ENCODE peak calls at places on chromosomes 1 and 21, in six cellular contexts. Y is Calu3, M is AG04450, I is HFF-Myc, X is MM.1S, R is left ventricle myocardium inferior. A is an unnamed sample.

GRCh38 chr1:118185083-118185899 is at the start of gene SPAG17:
- DNase-seq in X (no peak), I (peak), R (peak), M (no peak), Y (peak), A (peak)

GRCh38 chr1:10867138-10867721 is 70.8 kb upstream of the CASZ1 start:
- DNase-seq in R (peak), X (peak), I (no peak), Y (peak), M (no peak), A (no peak)

GRCh38 chr1:65793359-65793732 is 651 bp downstream of the PDE4B start:
- DNase-seq in R (peak), I (no peak), Y (no peak), X (no peak), M (no peak), A (peak)

GRCh38 chr21:41152149-41152548 is 15.8 kb upstream of the BACE2 start:
- DNase-seq in X (no peak), R (no peak), M (no peak), I (no peak), Y (no peak), A (no peak)

GRCh38 chr1:76705560-76705959 is 161.7 kb upstream of the ST6GALNAC5 start:
- DNase-seq in R (no peak), Y (no peak), M (no peak), I (no peak), X (no peak), A (no peak)

GRCh38 chr21:42707207-42707830 is 53.9 kb downstream of the PDE9A start:
- DNase-seq in Y (no peak), I (no peak), M (no peak), X (no peak), R (no peak), A (no peak)

GRCh38 chr1:226994357-226995063 is 54.4 kb downstream of the COQ8A start:
- DNase-seq in Y (no peak), X (no peak), I (no peak), M (no peak), R (no peak), A (no peak)

GRCh38 chr1:7046314-7046713 is 261.1 kb downstream of the CAMTA1 start:
- DNase-seq in M (peak), X (no peak), I (peak), Y (peak), R (no peak), A (no peak)

GRCh38 chr1:93177991-93178390 is 2.2 kb downstream of the TMED5 start:
- DNase-seq in X (no peak), R (no peak), I (no peak), M (no peak), Y (no peak), A (no peak)

GRCh38 chr1:46077669-46078068 is 54.8 kb downstream of the PIK3R3 start:
- DNase-seq in R (no peak), M (no peak), Y (no peak), X (no peak), I (no peak), A (no peak)

GRCh38 chr1:248703674-248704073 is 1.1 kb upstream of the OR14I1 start:
- DNase-seq in X (peak), R (no peak), M (no peak), Y (no peak), I (no peak), A (no peak)
- TF ChIP-seq CTCF in X (peak), R (peak), M (no peak), Y (no peak), I (no peak), A (no peak)

GRCh38 chr21:26909972-26910371 is 56.9 kb downstream of the ADAMTS5 start:
- DNase-seq in M (no peak), X (no peak), R (no peak), Y (no peak), I (no peak), A (no peak)
- TF ChIP-seq CTCF in M (peak), X (no peak), R (peak), Y (no peak), I (peak), A (no peak)

GRCh38 chr1:188672153-188672552 is 1805.5 kb downstream of the BRINP3 start:
- DNase-seq in R (no peak), X (no peak), Y (no peak), M (no peak), I (no peak), A (no peak)

GRCh38 chr1:188670837-188671236 is 1806.8 kb downstream of the BRINP3 start:
- DNase-seq in R (no peak), I (no peak), X (no peak), M (no peak), Y (peak), A (no peak)

GRCh38 chr1:188665477-188665876 is 1812.2 kb downstream of the BRINP3 start:
- DNase-seq in X (no peak), Y (no peak), M (no peak), R (no peak), I (no peak), A (no peak)

GRCh38 chr1:188669715-188670114 is 1807.9 kb downstream of the BRINP3 start:
- DNase-seq in X (no peak), R (no peak), Y (no peak), M (peak), I (no peak), A (no peak)

GRCh38 chr1:188668083-188668482 is 1809.6 kb downstream of the BRINP3 start:
- DNase-seq in X (no peak), R (no peak), I (no peak), Y (no peak), M (no peak), A (no peak)
- TF ChIP-seq CTCF in X (no peak), R (no peak), I (no peak), Y (no peak), M (peak), A (no peak)

DNA sequence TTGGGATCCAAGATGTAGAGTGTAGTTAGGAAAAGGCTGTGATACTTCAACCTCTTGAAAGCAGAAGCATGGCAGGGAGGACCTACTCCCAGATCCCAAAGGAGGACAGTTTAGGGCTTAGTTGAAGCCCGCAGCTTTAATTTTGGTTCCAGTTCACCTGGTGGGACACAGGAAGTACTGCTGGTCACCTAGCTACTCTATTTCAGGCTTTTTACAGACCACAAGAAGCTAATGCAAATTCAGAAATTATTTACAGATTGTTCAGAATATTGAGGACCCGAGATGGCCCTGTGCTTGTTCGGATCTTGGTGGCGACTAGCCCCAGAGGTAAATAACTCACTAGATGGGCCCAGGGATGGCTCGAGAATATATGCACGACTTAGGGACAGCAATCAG is 6.4 kb upstream of the SMCP start:
- DNase-seq in I (no peak), M (no peak), Y (no peak), R (no peak), X (peak), A (no peak)
- TF ChIP-seq CTCF in I (no peak), M (no peak), Y (no peak), R (no peak), X (no peak), A (no peak)

DNA sequence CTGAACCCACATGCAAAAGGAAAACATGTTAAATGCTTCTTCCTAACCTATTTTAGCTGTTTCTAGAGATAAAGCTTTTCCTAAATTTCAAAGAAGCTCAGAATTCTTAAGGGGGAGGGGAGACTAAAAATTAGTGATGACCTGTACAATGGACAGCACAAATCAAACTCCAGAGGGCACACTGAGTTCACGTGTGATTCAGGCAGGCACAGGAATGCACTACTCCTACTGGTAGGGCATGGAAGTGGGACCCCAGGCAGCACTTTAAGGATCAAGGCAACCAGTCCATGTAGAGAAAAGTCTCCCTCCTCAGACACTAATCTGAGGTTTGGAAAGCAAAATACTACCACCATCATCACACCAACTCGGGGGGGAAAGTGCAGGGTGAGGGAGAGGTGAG is 31.3 kb upstream of the CLCA4 start:
- DNase-seq in R (no peak), Y (peak), X (peak), I (no peak), M (no peak), A (no peak)
- TF ChIP-seq CTCF in R (peak), Y (peak), X (peak), I (peak), M (peak), A (no peak)

DNA sequence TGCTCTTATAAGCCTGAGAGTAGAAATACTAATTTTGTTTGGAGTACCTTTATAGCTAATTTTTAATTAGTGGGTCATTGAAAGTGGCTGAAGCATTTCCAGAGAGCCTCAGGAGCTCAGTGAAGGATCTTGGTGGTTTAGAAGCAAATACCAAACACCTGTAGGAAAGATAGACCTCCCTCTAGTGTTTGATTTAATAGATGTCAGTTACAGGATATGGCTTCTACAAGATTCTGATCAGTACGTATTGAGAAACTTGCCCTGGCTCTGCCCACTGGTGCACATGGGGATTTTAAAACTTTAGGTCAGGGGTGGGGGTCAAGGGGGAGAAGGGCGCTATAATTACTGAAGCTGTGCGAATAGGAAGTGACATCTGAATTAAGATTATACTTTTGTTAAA is 122.2 kb downstream of the POU2F1 start:
- DNase-seq in Y (no peak), I (no peak), R (no peak), X (peak), M (no peak), A (no peak)
- TF ChIP-seq CTCF in Y (no peak), I (no peak), R (no peak), X (peak), M (no peak), A (no peak)

GRCh38 chr21:37475186-37475868 is 108.8 kb downstream of the DYRK1A start:
- DNase-seq in X (no peak), R (no peak), I (no peak), Y (no peak), M (no peak), A (no peak)

GRCh38 chr21:37474342-37474741 is 107.8 kb downstream of the DYRK1A start:
- DNase-seq in M (no peak), Y (no peak), I (no peak), X (no peak), R (no peak), A (no peak)

GRCh38 chr21:37469441-37469840 is 102.9 kb downstream of the DYRK1A start:
- DNase-seq in I (no peak), X (no peak), M (no peak), Y (no peak), R (no peak), A (no peak)

GRCh38 chr21:37467082-37467481 is 100.5 kb downstream of the DYRK1A start:
- DNase-seq in I (no peak), X (no peak), Y (no peak), R (no peak), M (no peak), A (no peak)

DNA sequence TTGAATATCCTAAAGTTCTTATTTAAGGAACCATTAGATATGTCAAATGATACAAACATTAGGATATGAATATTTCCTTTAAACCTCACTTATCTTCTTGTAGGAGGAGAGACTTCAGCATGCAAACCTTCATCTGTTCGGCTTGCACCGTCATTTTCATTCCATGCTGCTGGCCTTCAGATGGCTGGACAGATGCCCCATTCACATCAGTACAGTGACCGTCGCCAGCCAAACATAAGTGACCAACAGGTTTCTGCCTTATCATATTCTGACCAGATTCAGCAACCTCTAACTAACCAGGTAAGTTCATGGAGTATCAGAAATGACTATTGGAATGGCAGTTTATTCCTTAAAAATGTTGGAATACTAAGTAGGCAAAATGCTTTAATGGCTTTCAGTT is 106.0 kb downstream of the DYRK1A start:
- DNase-seq in X (no peak), M (no peak), R (no peak), I (no peak), Y (no peak), A (no peak)
- TF ChIP-seq CTCF in X (no peak), M (no peak), R (no peak), I (no peak), Y (no peak), A (no peak)

GRCh38 chr1:155084722-155085503 is 6.3 kb downstream of the EFNA3 start:
- DNase-seq in Y (peak), M (peak), R (peak), X (peak), I (peak), A (peak)
- TF ChIP-seq CTCF in Y (peak), M (peak), R (peak), X (peak), I (peak), A (peak)

GRCh38 chr1:40040511-40041465 is at the start of gene CAP1:
- DNase-seq in Y (peak), I (peak), X (peak), R (peak), M (peak), A (peak)
- TF ChIP-seq CTCF in Y (no peak), I (no peak), X (no peak), R (no peak), M (no peak), A (no peak)